ENCODE peak calls at places on chromosomes 12 and 14, in four cellular contexts. B is cardiac muscle cell, A is upper lobe of left lung, Z is dorsolateral prefrontal cortex. V is an unnamed sample.

GRCh38 chr14:54348923-54349615 is 47.7 kb upstream of the CDKN3 start:
- DNase-seq in A (no peak), B (no peak), Z (peak), V (no peak)

GRCh38 chr12:115752151-115752550 is 525.3 kb downstream of the MED13L start:
- DNase-seq in B (no peak), Z (no peak), A (no peak), V (no peak)

GRCh38 chr12:42588981-42589464 is 523 bp downstream of the PRICKLE1 start:
- DNase-seq in A (peak), B (peak), Z (peak), V (peak)

GRCh38 chr14:74217672-74218448 is 21.4 kb upstream of the VSX2 start:
- DNase-seq in B (peak), Z (peak), A (peak), V (peak)

GRCh38 chr12:84056-84455 is 17.5 kb downstream of the IQSEC3 start:
- DNase-seq in A (no peak), Z (peak), B (no peak), V (no peak)

GRCh38 chr12:29889737-29890136 is 106.0 kb upstream of the TMTC1 start:
- DNase-seq in A (no peak), Z (peak), B (peak), V (peak)

GRCh38 chr12:9344540-9344939 is 136.3 kb upstream of the PZP start:
- DNase-seq in Z (no peak), A (no peak), B (no peak), V (no peak)

GRCh38 chr12:6351622-6352021 is 9.7 kb upstream of the TNFRSF1A start:
- DNase-seq in B (no peak), A (no peak), Z (no peak), V (no peak)

GRCh38 chr14:84420236-84420635 is 1109.7 kb upstream of the FLRT2 start:
- DNase-seq in A (no peak), Z (no peak), B (no peak), V (no peak)

DNA sequence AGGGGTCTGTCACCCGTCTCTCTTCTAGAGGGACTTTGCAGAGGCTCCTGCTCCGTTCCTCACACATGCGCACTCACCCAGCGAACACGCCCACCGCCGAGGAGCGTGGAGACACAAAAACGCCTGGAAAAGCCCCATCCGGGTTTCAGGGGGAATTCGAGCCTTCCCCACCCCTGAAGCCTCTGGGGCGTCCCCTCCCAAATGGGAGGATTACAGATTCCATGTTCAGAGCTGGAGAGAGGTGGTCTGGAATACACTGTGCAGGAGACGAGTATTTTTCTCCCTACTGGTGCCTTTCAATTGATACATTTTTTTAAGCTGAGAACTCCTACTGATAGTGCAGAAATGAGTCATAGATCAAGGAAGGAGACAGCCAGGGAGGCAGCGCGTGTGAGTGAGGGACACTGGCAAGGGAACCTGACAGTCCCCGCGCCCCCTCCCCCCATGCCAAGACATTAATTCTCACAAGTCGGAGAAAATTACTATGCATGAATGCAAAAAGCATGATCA is 37.0 kb downstream of the BCL11B start:
- DNase-seq in Z (no peak), B (peak), A (no peak), V (peak)
- H3K4me3 ChIP-seq in Z (peak), B (peak), A (no peak), V (peak)

DNA sequence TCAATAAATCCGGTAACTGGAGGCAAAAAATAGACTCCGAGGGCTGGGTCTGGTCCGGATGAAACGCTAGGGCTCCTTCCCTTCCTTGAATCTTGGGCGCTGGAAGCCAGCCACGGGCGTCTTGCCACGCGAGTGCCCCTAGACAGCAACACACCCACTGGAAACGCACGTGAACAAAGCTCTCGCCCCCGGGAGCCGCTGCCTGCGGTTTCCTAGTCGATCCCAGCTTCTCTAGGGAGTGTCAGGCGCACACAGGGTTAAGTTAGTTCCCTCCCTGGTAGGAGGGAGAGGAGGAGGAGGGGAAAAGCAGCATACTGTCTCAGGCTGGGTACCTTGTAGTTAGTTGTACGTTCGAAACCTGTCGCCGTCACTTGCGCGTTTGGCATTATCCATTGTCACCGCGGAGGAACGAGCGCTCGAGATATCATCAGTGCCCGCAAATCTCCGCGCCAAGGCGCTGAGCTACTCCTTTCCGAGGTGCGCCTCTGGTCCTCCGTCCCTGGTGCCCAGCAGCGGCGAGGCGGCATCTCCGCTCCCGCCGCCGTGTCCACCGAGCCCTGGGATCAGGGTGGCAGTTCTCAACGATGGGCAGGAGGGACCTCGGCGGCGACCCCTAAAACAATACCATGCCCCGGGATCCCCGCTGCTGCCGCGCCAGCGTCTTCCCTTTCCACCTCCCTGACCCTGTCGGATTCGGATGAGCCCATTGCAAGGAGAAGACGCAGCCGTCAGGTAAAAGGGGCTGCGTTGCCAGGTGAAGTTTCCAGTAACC is at the start of gene FLRT2:
- DNase-seq in A (peak), Z (peak), B (peak), V (peak)
- H3K4me3 ChIP-seq in A (peak), Z (peak), B (peak), V (peak)

DNA sequence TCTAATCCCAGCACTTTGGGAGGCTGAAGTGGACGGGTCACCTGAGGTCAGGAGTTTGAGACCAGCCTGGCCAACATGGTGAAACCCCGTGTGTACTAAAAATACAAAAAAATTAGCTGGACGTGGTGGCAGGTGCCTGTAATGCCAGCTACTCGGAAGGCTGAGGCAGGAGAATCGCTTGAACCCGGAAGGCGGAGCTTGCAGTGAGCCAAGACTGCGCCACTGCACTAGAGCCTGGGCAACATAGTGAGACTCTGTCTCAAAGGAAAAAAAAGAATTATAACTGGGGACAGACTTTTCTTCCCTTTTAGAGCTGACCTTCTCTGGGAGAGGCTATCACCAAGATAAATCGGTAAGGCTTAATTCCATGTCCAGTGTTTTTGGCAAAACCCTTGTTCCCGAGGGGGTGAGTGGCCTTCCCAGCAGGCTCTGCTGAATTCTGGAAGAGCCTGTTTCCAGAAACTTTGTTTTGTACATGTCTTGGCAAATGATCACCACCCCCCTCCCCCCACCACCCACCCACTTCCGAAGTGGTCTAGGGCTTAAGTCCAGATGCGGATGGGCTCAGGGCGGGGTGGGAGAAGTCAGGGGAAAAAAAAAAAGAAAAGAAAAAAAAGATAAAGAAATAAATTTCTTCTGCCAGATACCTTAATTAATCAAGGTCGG is 32.3 kb upstream of the DEGS2 start:
- DNase-seq in Z (no peak), B (no peak), A (no peak), V (no peak)
- H3K4me3 ChIP-seq in Z (peak), B (no peak), A (no peak), V (no peak)

GRCh38 chr14:58100735-58101368 is 51.2 kb downstream of the ARMH4 start:
- DNase-seq in Z (no peak), B (no peak), A (no peak), V (no peak)

GRCh38 chr14:58098507-58098906 is 53.5 kb downstream of the ARMH4 start:
- DNase-seq in Z (no peak), B (no peak), A (no peak), V (peak)

GRCh38 chr14:58096731-58097130 is 55.3 kb downstream of the ARMH4 start:
- DNase-seq in B (no peak), A (no peak), Z (no peak), V (no peak)

GRCh38 chr14:58104808-58105207 is 47.2 kb downstream of the ARMH4 start:
- DNase-seq in A (no peak), Z (no peak), B (no peak), V (no peak)

DNA sequence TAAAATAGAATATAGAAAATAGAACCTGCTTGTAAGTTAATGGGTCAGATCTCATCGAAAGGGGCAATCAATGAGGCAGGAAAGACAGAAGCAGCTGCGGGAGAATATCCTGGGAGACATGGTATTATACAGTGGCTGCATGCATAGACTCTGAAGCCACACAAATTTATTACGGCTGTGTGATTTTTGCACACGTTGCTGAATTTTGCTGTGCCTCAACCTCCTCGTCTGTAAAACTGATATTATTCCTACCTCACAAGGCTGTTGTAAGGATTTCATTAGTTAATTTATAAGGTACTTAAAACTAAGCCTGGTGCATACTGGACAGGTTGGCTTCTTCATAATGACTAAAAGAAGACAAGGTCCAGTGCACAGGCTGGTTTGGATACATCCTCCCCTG is 52.3 kb downstream of the ARMH4 start:
- DNase-seq in Z (no peak), B (no peak), A (no peak), V (no peak)
- H3K4me3 ChIP-seq in Z (no peak), B (no peak), A (no peak), V (no peak)

GRCh38 chr14:70354204-70354603 is 5.3 kb downstream of the COX16 start:
- DNase-seq in A (no peak), B (no peak), Z (no peak), V (no peak)
- H3K4me3 ChIP-seq in A (no peak), B (no peak), Z (no peak), V (no peak)

DNA sequence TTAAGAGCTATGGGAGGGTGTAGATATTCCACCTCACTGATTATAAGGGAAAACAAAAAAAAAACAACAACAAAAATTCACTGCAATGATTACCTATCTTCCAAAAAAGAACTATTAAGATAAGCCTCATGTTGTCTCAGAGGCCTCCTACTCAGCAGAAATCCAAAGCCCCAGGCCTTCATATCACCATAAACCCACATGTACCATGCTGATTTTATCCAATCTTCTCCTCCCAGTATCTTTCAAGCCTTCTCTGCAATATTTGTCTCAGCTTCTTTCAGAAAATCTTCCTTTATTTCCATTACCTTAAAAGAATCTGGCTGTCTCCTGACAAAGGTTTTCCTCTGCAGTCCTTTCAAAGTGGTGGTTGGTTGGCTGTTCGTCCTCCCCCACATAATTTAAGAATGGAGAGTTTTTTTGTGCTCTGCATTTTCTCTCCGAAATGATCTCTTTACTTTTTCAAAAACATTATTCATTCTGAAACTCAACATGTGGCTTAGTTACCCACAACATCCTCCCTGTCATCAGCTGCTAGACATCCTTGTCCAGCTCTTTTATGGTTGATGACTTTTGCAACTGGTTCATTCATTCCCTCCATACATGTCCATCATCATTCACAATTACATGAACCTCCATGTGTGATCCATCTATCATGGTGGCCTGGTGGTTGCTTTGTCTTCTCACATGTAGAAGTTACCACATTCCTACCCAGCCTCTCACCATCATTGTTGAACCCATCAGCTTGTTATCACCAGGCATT is 2.9 kb upstream of the EPYC start:
- DNase-seq in B (no peak), Z (no peak), A (no peak), V (no peak)
- H3K4me3 ChIP-seq in B (no peak), Z (no peak), A (no peak), V (no peak)

GRCh38 chr12:93469386-93469785 is 2.1 kb downstream of the MRPL42 start:
- DNase-seq in B (no peak), A (no peak), Z (no peak), V (no peak)
- H3K4me3 ChIP-seq in B (no peak), A (no peak), Z (no peak), V (no peak)

GRCh38 chr12:94207467-94208432 is 59.4 kb downstream of the PLXNC1 start:
- DNase-seq in Z (no peak), A (no peak), B (no peak), V (no peak)
- H3K4me3 ChIP-seq in Z (no peak), A (peak), B (no peak), V (no peak)

GRCh38 chr14:21261824-21262223 is 7.4 kb downstream of the HNRNPC start:
- DNase-seq in Z (no peak), B (no peak), A (no peak), V (no peak)

GRCh38 chr14:21267431-21267845 is 1.8 kb downstream of the HNRNPC start:
- DNase-seq in A (no peak), B (no peak), Z (no peak), V (no peak)

GRCh38 chr14:21262410-21262809 is 6.8 kb downstream of the HNRNPC start:
- DNase-seq in A (no peak), B (no peak), Z (no peak), V (no peak)

GRCh38 chr14:21263284-21264024 is 5.8 kb downstream of the HNRNPC start:
- DNase-seq in A (no peak), B (no peak), Z (no peak), V (no peak)

DNA sequence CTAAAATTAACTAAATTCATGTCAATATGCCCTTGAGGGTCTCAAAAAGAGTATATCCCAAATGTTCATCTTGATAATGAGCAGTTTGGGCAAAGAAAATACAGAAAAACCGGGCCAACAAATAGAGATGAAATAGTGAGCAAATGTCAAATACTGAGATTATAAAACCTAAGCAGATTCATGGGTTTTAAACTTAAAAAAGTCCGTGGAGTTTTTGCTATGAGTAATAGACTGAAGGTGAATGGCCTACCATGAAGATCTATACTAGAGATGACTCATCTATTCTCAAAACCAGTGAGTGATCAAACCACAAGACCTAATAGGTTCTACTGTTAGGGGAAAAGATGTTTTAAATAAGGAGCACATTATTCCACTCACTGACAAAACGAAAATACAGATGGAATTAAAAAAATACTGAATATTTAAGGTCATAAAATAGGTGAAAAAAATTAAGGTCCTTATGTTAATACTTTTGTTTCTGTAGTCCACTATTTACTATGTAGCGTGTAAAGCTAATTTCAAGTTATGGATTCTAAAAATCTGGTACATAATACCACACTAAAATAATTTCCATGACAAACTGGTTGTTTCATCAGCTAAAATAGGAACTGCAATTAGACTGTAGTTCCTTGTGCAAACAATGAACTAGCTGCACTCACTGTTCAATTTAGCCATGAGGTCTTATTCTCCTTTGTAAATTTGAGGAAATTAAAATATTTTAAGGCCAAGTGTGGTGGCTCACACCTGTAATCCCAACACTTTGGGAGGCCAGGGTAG is 5.0 kb downstream of the HNRNPC start:
- DNase-seq in Z (no peak), B (no peak), A (no peak), V (no peak)
- H3K4me3 ChIP-seq in Z (no peak), B (no peak), A (no peak), V (no peak)

GRCh38 chr12:68418137-68418460 is 85.9 kb upstream of the MDM1 start:
- DNase-seq in A (no peak), B (no peak), Z (no peak), V (no peak)
- H3K4me3 ChIP-seq in A (no peak), B (no peak), Z (no peak), V (no peak)